ENCODE peak calls at places on chromosomes 12 and 14, in six cellular contexts. I is AG10803, S is pancreas, K is cardiac fibroblast, U is neural progenitor cell, E is NB4. G is an unnamed sample.

GRCh38 chr12:108700833-108701450 is 30.4 kb downstream of the CORO1C start:
- DNase-seq in K (no peak), S (no peak), E (no peak), I (no peak), U (no peak), G (peak; percentile 30)

GRCh38 chr14:24259282-24260025 is 3.5 kb downstream of the TGM1 start:
- DNase-seq in K (peak; percentile 77), I (peak; percentile 75), E (no peak), S (peak; percentile 85), U (no peak), G (no peak)

GRCh38 chr12:109331546-109331945 is 16.2 kb upstream of the MYO1H start:
- DNase-seq in I (no peak), E (no peak), K (peak; percentile 14), U (peak; percentile 49), S (no peak), G (peak; percentile 49)

GRCh38 chr14:64082837-64083236 is 211.3 kb downstream of the ESR2 start:
- DNase-seq in S (no peak), E (no peak), I (no peak), K (peak; percentile 91), U (no peak), G (no peak)

GRCh38 chr12:50066402-50066801 is 9.0 kb downstream of the ASIC1 start:
- DNase-seq in U (peak; percentile 66), I (peak; percentile 92), S (no peak), K (peak; percentile 84), E (peak; percentile 67), G (no peak)

GRCh38 chr14:64444984-64445845 is 20.1 kb upstream of the AKAP5 start:
- DNase-seq in E (peak; percentile 73), S (no peak), U (no peak), I (peak; percentile 67), K (peak; percentile 85), G (no peak)

GRCh38 chr12:64696065-64696741 is 63.0 kb downstream of the GNS start:
- DNase-seq in U (no peak), K (peak; percentile 60), S (no peak), I (peak; percentile 41), E (peak; percentile 40), G (peak; percentile 28)

GRCh38 chr14:20799955-20800544 is 2.6 kb downstream of the RNASE1 start:
- DNase-seq in K (peak; percentile 13), S (no peak), E (peak; percentile 70), I (no peak), U (peak; percentile 28), G (peak; percentile 50)

GRCh38 chr14:71166434-71166833 is 259.2 kb downstream of the PCNX1 start:
- DNase-seq in I (peak; percentile 83), U (peak; percentile 57), S (no peak), K (peak; percentile 90), E (peak; percentile 75), G (peak; percentile 27)

GRCh38 chr12:3042394-3042793 is 34.8 kb upstream of the TSPAN9 start:
- DNase-seq in U (no peak), I (no peak), E (peak; percentile 90), K (no peak), S (peak; percentile 59), G (no peak)

GRCh38 chr12:122203968-122204828 is 689 bp downstream of the B3GNT4 start:
- DNase-seq in E (no peak), K (no peak), U (peak; percentile 58), I (no peak), S (peak; percentile 74), G (peak; percentile 65)

GRCh38 chr12:99152337-99152736 is 495.2 kb upstream of the GARIN6 start:
- DNase-seq in I (no peak), K (no peak), E (no peak), U (no peak), S (no peak), G (no peak)

GRCh38 chr12:95699579-95699978 is 91.0 kb downstream of the NTN4 start:
- DNase-seq in K (no peak), S (no peak), I (no peak), E (no peak), U (no peak), G (no peak)

GRCh38 chr14:68782091-68782981 is 10.5 kb downstream of the ZFP36L1 start:
- DNase-seq in K (no peak), U (no peak), I (no peak), S (no peak), E (no peak), G (no peak)

GRCh38 chr12:92403210-92404175 is 257.8 kb upstream of the BTG1 start:
- DNase-seq in S (no peak), U (no peak), K (peak; percentile 7), E (no peak), I (no peak), G (no peak)

GRCh38 chr14:73403181-73403752 is 55.1 kb downstream of the NUMB start:
- DNase-seq in I (no peak), E (no peak), S (no peak), U (no peak), K (no peak), G (no peak)

GRCh38 chr14:51818748-51819386 is 41.5 kb upstream of the GNG2 start:
- DNase-seq in K (no peak), I (no peak), E (no peak), U (no peak), S (no peak), G (no peak)

GRCh38 chr12:8031872-8032241 is 659 bp upstream of the FOXJ2 start:
- DNase-seq in E (peak; percentile 18), U (no peak), K (peak; percentile 12), S (no peak), I (peak; percentile 15), G (no peak)

GRCh38 chr14:50380455-50380854 is 16.2 kb downstream of the CDKL1 start:
- DNase-seq in I (no peak), K (no peak), U (no peak), S (no peak), E (no peak), G (no peak)

GRCh38 chr14:92122351-92122677 is 545 bp downstream of the CPSF2 start:
- DNase-seq in S (no peak), U (peak; percentile 69), E (peak; percentile 59), I (peak; percentile 26), K (peak; percentile 44), G (no peak)

GRCh38 chr12:77433799-77434198 is 368.4 kb upstream of the E2F7 start:
- DNase-seq in I (peak; percentile 54), E (no peak), K (no peak), U (no peak), S (no peak), G (no peak)

GRCh38 chr14:21023817-21024667 is 819 bp downstream of the NDRG2 start:
- DNase-seq in S (no peak), E (no peak), I (no peak), U (no peak), K (no peak), G (no peak)

G was measured in retina.